ENCODE peak calls at places on chromosomes 4 and X, in nine cellular contexts. I is pancreas; S is mucosa of descending colon; H is GM23338; L is CD4-positive, alpha-beta T cell; B is right lobe of liver; X is MCF 10A; R is IMR-90; K is esophagus muscularis mucosa. C is an unnamed sample.

GRCh38 chr4:87930629-87931028 is 44.9 kb upstream of the SPP1 start:
- DNase-seq in X (no peak), S (no peak), K (no peak), L (no peak), B (no peak), R (no peak), I (no peak), H (no peak), C (no peak)

GRCh38 chr4:47085661-47086060 is 54.3 kb downstream of the GABRB1 start:
- DNase-seq in S (no peak), R (no peak), X (no peak), H (no peak), L (no peak), B (no peak), I (no peak), K (no peak), C (no peak)

GRCh38 chrX:46325312-46325877 is 219.8 kb downstream of the ZNF674 start:
- DNase-seq in H (peak), B (no peak), L (no peak), X (peak), S (no peak), I (no peak), K (no peak), R (peak), C (peak)

GRCh38 chrX:52852110-52852872 is 15.6 kb downstream of the XAGE3 start:
- DNase-seq in S (no peak), B (no peak), R (peak), K (no peak), H (no peak), L (no peak), I (no peak), X (no peak), C (peak)

GRCh38 chrX:149487292-149487691 is 17.8 kb downstream of the IDS start:
- DNase-seq in B (no peak), K (no peak), R (no peak), S (no peak), H (peak), I (no peak), L (no peak), X (peak), C (no peak)

GRCh38 chr4:145716200-145716599 is 36.3 kb downstream of the C4orf51 start:
- DNase-seq in X (no peak), L (no peak), B (no peak), K (no peak), H (no peak), S (no peak), R (peak), I (no peak), C (no peak)

GRCh38 chr4:27248829-27249228 is 388.2 kb downstream of the STIM2 start:
- DNase-seq in L (no peak), I (no peak), H (no peak), K (no peak), S (no peak), B (no peak), R (peak), X (no peak), C (no peak)

GRCh38 chr4:78002260-78002659 is 54.9 kb upstream of the FRAS1 start:
- DNase-seq in K (no peak), I (no peak), S (no peak), X (no peak), L (no peak), R (no peak), H (peak), B (no peak), C (peak)

GRCh38 chrX:53073115-53073581 is 9.0 kb upstream of the TSPYL2 start:
- DNase-seq in L (no peak), S (no peak), X (peak), K (no peak), R (no peak), H (peak), I (no peak), B (no peak), C (no peak)

GRCh38 chrX:136209016-136209738 is 42.0 kb downstream of the MAP7D3 start:
- DNase-seq in H (peak), R (peak), I (peak), S (peak), L (no peak), B (peak), X (peak), K (no peak), C (peak)

GRCh38 chrX:14936561-14936960 is 63.3 kb downstream of the MOSPD2 start:
- DNase-seq in I (no peak), B (no peak), K (no peak), L (no peak), R (peak), X (peak), S (no peak), H (no peak), C (peak)

GRCh38 chr4:83484500-83485431 is at the start of gene ABRAXAS1:
- DNase-seq in B (peak), K (peak), H (peak), L (peak), X (peak), S (peak), R (peak), I (peak), C (peak)
- TF ChIP-seq CTCF in B (no peak), K (no peak), H (no peak), L (no peak), X (no peak), S (no peak), R (no peak), I (no peak), C (no peak)

GRCh38 chr4:121824950-121825349 is 1.3 kb upstream of the CCNA2 start:
- DNase-seq in H (no peak), B (no peak), S (no peak), L (no peak), I (no peak), K (no peak), X (no peak), R (no peak), C (no peak)

GRCh38 chr4:121822047-121822446 is 1.6 kb downstream of the CCNA2 start:
- DNase-seq in I (no peak), X (no peak), R (no peak), L (no peak), K (no peak), B (no peak), H (no peak), S (no peak), C (no peak)

GRCh38 chr4:121823505-121824170 is at the start of gene CCNA2:
- DNase-seq in S (peak), H (peak), X (peak), L (peak), R (peak), B (peak), K (peak), I (peak), C (peak)

GRCh38 chr4:121822796-121823504 is 733 bp downstream of the CCNA2 start:
- DNase-seq in H (peak), L (no peak), S (no peak), X (peak), R (no peak), I (peak), B (peak), K (no peak), C (peak)

GRCh38 chr4:121824171-121824527 is 466 bp upstream of the CCNA2 start:
- DNase-seq in R (no peak), B (no peak), X (no peak), H (no peak), L (no peak), K (no peak), S (no peak), I (no peak), C (no peak)
- TF ChIP-seq CTCF in R (no peak), B (no peak), X (no peak), H (no peak), L (no peak), K (no peak), S (no peak), I (no peak), C (no peak)

DNA sequence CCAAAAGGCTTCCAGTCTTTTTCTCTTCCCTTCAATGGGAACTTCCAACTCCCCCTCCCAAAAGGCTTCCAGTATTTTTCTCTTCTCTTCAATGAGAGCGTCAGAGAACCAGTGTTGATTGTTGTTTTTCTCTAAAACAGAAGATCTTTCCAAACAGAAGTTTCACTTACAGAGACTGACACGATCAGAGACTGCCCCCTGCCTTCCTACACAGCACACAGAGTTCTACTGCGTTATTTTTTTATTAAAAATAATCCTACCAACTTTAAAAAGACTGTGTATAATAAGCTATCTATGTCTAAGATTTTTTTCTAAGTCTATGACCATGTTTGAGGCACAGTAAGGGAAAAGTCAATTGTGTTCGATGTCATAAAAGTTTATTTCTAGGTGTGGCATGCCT is 3.5 kb upstream of the HTR2C start:
- DNase-seq in R (no peak), X (peak), B (no peak), I (no peak), K (no peak), S (no peak), L (no peak), H (peak), C (no peak)
- TF ChIP-seq CTCF in R (no peak), X (peak), B (no peak), I (no peak), K (no peak), S (no peak), L (no peak), H (peak), C (no peak)

GRCh38 chr4:143336828-143337599 is at the start of gene GAB1:
- DNase-seq in B (peak), K (no peak), I (peak), R (peak), X (peak), H (peak), L (no peak), S (peak), C (peak)
- TF ChIP-seq CTCF in B (peak), K (no peak), I (no peak), R (no peak), X (no peak), H (peak), L (no peak), S (no peak), C (no peak)

DNA sequence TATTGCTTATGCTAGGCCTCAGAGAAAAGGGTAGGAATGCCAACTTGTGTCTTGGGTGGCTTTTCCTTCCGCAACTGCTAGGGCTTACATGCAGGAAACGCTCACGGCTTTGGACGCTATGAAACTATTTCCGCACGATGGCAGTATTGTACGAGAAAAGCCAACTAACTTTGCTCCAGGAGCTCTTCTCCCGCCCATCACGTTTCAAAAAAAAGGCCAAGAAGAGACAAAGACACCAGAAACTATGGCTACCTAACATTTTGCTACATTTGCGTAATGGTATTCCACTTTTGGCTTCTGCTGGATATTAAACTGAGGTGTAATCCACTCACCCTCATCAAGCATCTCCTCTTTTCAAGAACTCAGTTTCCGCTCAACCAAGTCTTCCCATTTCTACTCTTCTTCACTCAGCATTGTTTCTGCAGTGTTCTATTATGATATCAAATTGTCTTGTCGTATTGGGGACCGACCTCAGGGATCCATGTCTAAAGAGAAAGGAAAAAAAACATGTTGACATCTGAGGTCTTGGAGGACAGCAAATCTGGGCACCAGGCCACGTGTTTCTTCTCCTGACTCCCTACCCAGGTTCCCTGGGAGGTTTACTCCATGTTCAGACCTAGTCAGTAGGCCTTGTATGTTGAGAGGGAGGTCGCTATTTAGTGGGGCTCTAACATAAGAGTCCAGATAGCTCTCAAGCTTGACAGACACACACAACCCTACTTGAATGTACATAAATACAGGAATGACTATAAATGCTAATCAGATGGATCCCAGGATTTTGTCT is 239.4 kb upstream of the STK26 start:
- DNase-seq in B (no peak), X (peak), L (peak), K (no peak), S (no peak), R (peak), H (no peak), I (no peak), C (peak)
- TF ChIP-seq CTCF in B (peak), X (peak), L (no peak), K (peak), S (no peak), R (peak), H (no peak), I (peak), C (peak)

GRCh38 chr4:41232406-41232805 is 18.1 kb upstream of the APBB2 start:
- DNase-seq in X (no peak), H (peak), R (no peak), K (peak), B (no peak), I (no peak), L (no peak), S (no peak), C (peak)
- TF ChIP-seq CTCF in X (no peak), H (peak), R (no peak), K (no peak), B (no peak), I (no peak), L (no peak), S (no peak), C (peak)

DNA sequence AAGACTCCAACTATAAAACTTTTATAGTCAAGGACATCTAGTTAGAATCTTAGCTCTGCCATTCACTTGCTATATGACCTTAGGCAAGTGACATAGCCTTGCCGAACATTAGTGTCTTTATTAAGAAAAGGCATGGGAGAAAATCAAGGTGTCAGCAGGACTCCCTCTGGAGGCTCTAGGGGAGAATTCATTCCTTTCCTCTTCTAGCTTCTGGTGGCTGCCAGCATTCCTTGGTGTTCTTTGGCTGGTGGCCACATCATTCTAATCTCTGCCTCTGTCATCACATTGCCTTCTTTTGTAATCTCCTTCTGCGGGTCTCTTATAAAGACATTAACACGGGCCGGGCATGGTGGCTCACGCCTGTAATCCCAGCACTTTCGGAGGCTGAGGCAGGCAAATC is 99.8 kb downstream of the PPP1R2C start:
- DNase-seq in R (no peak), H (peak), X (peak), K (no peak), S (no peak), I (no peak), L (no peak), B (no peak), C (peak)
- TF ChIP-seq CTCF in R (no peak), H (peak), X (peak), K (no peak), S (no peak), I (no peak), L (no peak), B (no peak), C (no peak)

DNA sequence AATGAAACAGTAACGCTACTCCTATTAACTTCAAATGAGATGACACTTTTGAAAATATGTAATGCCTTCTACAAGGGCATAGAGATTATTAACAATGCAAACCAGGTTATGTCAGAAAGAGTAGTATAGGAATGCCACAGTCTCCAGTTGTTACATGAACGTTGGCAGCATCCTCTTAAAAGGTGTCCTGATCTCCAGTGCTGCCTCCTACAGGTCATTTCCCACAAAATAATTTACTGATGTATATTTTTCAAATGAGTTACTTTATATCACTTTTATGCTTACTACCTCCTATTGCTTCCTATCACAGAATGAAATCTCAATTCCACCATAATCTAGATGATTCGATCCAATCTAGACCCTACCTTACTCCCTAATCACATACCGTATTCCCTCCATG is 195.2 kb upstream of the EPHA5 start:
- DNase-seq in L (no peak), H (peak), R (no peak), S (no peak), K (no peak), B (no peak), I (no peak), X (peak), C (peak)
- TF ChIP-seq CTCF in L (no peak), H (peak), R (peak), S (no peak), K (no peak), B (no peak), I (no peak), X (peak), C (peak)

GRCh38 chr4:136471051-136471450 is 1061.2 kb downstream of the PCDH18 start:
- DNase-seq in K (no peak), R (no peak), H (no peak), I (no peak), S (no peak), X (no peak), B (no peak), L (no peak), C (no peak)

GRCh38 chr4:136476773-136477172 is 1055.5 kb downstream of the PCDH18 start:
- DNase-seq in H (no peak), B (no peak), I (no peak), X (no peak), R (no peak), S (no peak), K (no peak), L (no peak), C (no peak)
- TF ChIP-seq CTCF in H (no peak), B (no peak), I (no peak), X (no peak), R (no peak), S (no peak), K (no peak), L (no peak), C (no peak)

GRCh38 chr4:113358784-113359183 is 309.3 kb downstream of the ANK2 start:
- DNase-seq in L (no peak), K (no peak), X (no peak), B (no peak), S (no peak), H (peak), I (no peak), R (no peak), C (no peak)

GRCh38 chr4:113356452-113356851 is 307.0 kb downstream of the ANK2 start:
- DNase-seq in X (no peak), B (no peak), I (no peak), S (no peak), L (no peak), K (no peak), H (no peak), R (no peak), C (no peak)

GRCh38 chr4:113350576-113350975 is 301.1 kb downstream of the ANK2 start:
- DNase-seq in S (no peak), B (no peak), X (no peak), K (no peak), R (no peak), L (no peak), I (no peak), H (no peak), C (no peak)

GRCh38 chr4:113355550-113356371 is 306.3 kb downstream of the ANK2 start:
- DNase-seq in X (peak), I (no peak), L (peak), K (no peak), S (no peak), R (peak), B (no peak), H (no peak), C (peak)
- TF ChIP-seq CTCF in X (no peak), I (no peak), L (no peak), K (no peak), S (no peak), R (no peak), B (no peak), H (no peak), C (peak)